ENCODE peak calls at places on chromosomes 5 and 9, in six cellular contexts. Z is aorta; H is CD8-positive, alpha-beta memory T cell; K is tibial nerve; P is uterus; B is heart right ventricle. U is an unnamed sample.

GRCh38 chr9:16262467-16263261 is 607.8 kb downstream of the BNC2 start:
- DNase-seq in Z (no peak), H (no peak), K (no peak), P (no peak), B (no peak), U (no peak)

GRCh38 chr9:122849546-122849945 is 21.2 kb upstream of the PDCL start:
- DNase-seq in Z (no peak), H (no peak), K (no peak), P (no peak), B (no peak), U (no peak)

GRCh38 chr9:79788662-79789061 is 216.9 kb downstream of the TLE4 start:
- DNase-seq in Z (no peak), H (no peak), K (no peak), P (no peak), B (no peak), U (no peak)

GRCh38 chr5:151617383-151617840 is 26.3 kb upstream of the FAT2 start:
- DNase-seq in Z (no peak), H (no peak), K (no peak), P (no peak), B (no peak), U (no peak)

GRCh38 chr5:157222506-157223230 is 42.0 kb downstream of the ITK start:
- DNase-seq in Z (no peak), H (peak; percentile 65), K (no peak), P (no peak), B (no peak), U (peak; percentile 56)

GRCh38 chr9:121326130-121326838 is 43.8 kb downstream of the STOM start:
- DNase-seq in Z (peak; percentile 96), H (no peak), K (peak; percentile 96), P (peak; percentile 93), B (peak; percentile 94), U (no peak)

GRCh38 chr9:128689293-128689770 is 310 bp downstream of the SET start:
- DNase-seq in Z (peak; percentile 76), H (peak; percentile 76), K (no peak), P (peak; percentile 64), B (peak; percentile 55), U (no peak)

GRCh38 chr5:100694100-100694499 is 158.9 kb downstream of the FAM174A start:
- DNase-seq in Z (no peak), H (no peak), K (no peak), P (no peak), B (no peak), U (no peak)

GRCh38 chr9:125655074-125655633 is 51.9 kb downstream of the MAPKAP1 start:
- DNase-seq in Z (no peak), H (no peak), K (no peak), P (no peak), B (no peak), U (no peak)

GRCh38 chr9:97766092-97766491 is 69.0 kb upstream of the XPA start:
- DNase-seq in Z (no peak), H (no peak), K (no peak), P (no peak), B (no peak), U (no peak)

GRCh38 chr5:137621861-137622823 is 113.7 kb downstream of the KLHL3 start:
- DNase-seq in Z (peak; percentile 86), H (no peak), K (no peak), P (no peak), B (peak; percentile 77), U (no peak)

GRCh38 chr9:6759114-6759977 is 1.6 kb downstream of the KDM4C start:
- DNase-seq in Z (no peak), H (peak; percentile 59), K (peak; percentile 13), P (no peak), B (no peak), U (peak; percentile 73)

GRCh38 chr5:136011427-136012001 is 17.3 kb upstream of the TGFBI start:
- DNase-seq in Z (no peak), H (no peak), K (no peak), P (no peak), B (no peak), U (no peak)

GRCh38 chr5:37900692-37901091 is 60.9 kb upstream of the GDNF start:
- DNase-seq in Z (no peak), H (no peak), K (peak; percentile 15), P (peak; percentile 22), B (peak; percentile 69), U (no peak)

GRCh38 chr5:75368391-75368790 is 31.4 kb downstream of the HMGCR start:
- DNase-seq in Z (no peak), H (no peak), K (no peak), P (no peak), B (no peak), U (no peak)

GRCh38 chr5:125326114-125326513 is 579.7 kb upstream of the ZNF608 start:
- DNase-seq in Z (no peak), H (no peak), K (peak; percentile 46), P (peak; percentile 35), B (peak; percentile 48), U (no peak)

GRCh38 chr5:139635606-139636206 is 12.4 kb upstream of the CXXC5 start:
- DNase-seq in Z (peak; percentile 91), H (no peak), K (peak; percentile 76), P (peak; percentile 71), B (peak; percentile 94), U (no peak)

GRCh38 chr9:128551652-128552152 is 685 bp upstream of the SPTAN1 start:
- DNase-seq in Z (no peak), H (no peak), K (no peak), P (no peak), B (no peak), U (no peak)

GRCh38 chr9:71975833-71976232 is 64.4 kb downstream of the C9orf85 start:
- DNase-seq in Z (no peak), H (no peak), K (no peak), P (no peak), B (no peak), U (no peak)

GRCh38 chr5:140882591-140882899 is 621 bp downstream of the PCDHA13 start:
- DNase-seq in Z (no peak), H (no peak), K (peak; percentile 32), P (no peak), B (no peak), U (no peak)

GRCh38 chr5:1143670-1143951 is 31.7 kb upstream of the SLC12A7 start:
- DNase-seq in Z (no peak), H (no peak), K (no peak), P (no peak), B (no peak), U (no peak)
- H3K4me1 ChIP-seq in Z (no peaks in the 10 kb centered on the region), H (no peaks in the 10 kb centered on the region), K (no peaks in the 10 kb centered on the region), P (no peaks in the 10 kb centered on the region), B (peaks cover 38% of the 10 kb centered on the region), U (no peaks in the 10 kb centered on the region)

DNA sequence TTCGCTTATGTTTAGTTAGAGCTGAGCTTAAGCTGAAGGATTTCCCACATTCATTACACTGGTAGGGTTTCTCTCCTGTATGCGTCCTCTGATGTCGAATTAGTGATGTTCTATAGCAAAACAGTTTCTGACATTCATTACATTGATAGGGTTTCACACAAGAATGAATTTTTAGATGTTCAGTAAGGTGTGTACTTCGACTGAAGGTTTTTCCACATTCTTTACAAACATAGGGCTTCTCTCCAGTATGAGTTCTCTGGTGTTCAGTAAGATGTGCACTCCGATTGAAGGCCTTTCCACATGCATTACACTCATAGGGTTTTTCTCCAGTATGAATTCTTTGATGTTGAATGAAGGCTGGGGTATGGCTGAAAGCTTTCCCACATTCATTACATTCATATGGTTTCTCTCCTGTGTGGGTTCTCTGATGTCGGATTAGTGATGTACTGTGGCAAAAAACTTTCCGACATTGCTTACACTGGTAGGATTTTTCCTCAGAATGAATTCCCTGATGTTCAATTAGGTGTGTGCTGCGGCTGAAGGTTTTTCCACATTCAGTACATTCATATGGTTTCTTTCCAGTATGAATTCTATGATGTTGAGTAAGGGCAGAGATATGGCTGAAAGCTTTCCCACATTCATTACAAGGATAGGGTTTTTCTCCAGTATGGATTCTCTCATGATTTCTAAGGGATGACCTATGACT is 14.6 kb downstream of the ZNF883 start:
- DNase-seq in Z (no peak), H (no peak), K (no peak), P (no peak), B (no peak), U (no peak)
- H3K9me3 ChIP-seq in Z (peaks cover 22% of the 10 kb centered on the region), H (peaks cover 33% of the 10 kb centered on the region), K (peaks cover 4% of the 10 kb centered on the region), P (no peaks in the 10 kb centered on the region), B (peaks cover 26% of the 10 kb centered on the region), U (peaks cover 33% of the 10 kb centered on the region)

GRCh38 chr9:89797255-89797654 is 192.4 kb downstream of the GADD45G start:
- DNase-seq in Z (no peak), H (no peak), K (no peak), P (no peak), B (no peak), U (no peak)

GRCh38 chr9:89797970-89798369 is 193.2 kb downstream of the GADD45G start:
- DNase-seq in Z (no peak), H (no peak), K (no peak), P (no peak), B (no peak), U (no peak)

GRCh38 chr9:89799766-89800165 is 195.0 kb downstream of the GADD45G start:
- DNase-seq in Z (no peak), H (no peak), K (no peak), P (no peak), B (no peak), U (no peak)

GRCh38 chr9:89799221-89799620 is 194.4 kb downstream of the GADD45G start:
- DNase-seq in Z (no peak), H (no peak), K (no peak), P (no peak), B (no peak), U (no peak)

DNA sequence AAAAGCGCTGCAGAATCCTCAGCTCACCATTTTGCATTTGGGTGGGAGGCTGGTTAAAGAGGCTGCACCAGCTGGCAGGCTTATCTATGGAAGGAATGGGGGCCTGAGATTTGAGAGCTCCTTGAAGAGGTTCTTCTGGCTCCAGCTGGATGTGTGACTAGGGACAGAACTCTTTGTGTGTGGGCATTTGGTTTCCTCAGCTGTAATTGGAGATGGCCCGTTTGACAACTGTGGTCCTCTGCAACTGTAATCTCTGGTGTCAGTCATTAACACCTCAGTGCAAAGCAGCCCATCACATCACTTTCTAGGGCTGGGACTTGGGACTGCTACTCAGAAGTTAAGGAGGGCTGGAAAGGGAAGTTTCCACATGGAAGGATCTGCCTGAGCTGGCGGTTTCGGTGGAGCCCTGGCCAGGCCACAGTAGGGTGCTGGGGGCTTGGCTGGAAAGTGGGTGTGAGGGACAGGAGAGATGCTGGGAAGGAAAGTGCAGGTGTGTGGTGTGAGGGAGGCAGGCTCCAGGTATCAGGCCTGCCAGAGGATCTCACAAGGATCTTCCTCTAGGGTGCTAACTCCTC is 193.8 kb downstream of the GADD45G start:
- DNase-seq in Z (no peak), H (no peak), K (no peak), P (no peak), B (no peak), U (no peak)
- H3K27ac ChIP-seq in Z (no peak overlapping the region), H (no peak overlapping the region), K (no peak overlapping the region), P (no peak overlapping the region), B (no peak overlapping the region), U (no peak overlapping the region)

GRCh38 chr9:108836771-108837170 is 19.0 kb downstream of the ACTL7B start:
- DNase-seq in Z (no peak), H (no peak), K (no peak), P (no peak), B (no peak), U (no peak)

GRCh38 chr9:108834959-108835696 is 20.7 kb downstream of the ACTL7B start:
- DNase-seq in Z (no peak), H (no peak), K (no peak), P (no peak), B (no peak), U (no peak)

GRCh38 chr9:108836319-108836718 is 19.5 kb downstream of the ACTL7B start:
- DNase-seq in Z (no peak), H (no peak), K (no peak), P (no peak), B (no peak), U (no peak)

GRCh38 chr9:108837530-108837929 is 18.3 kb downstream of the ACTL7B start:
- DNase-seq in Z (no peak), H (no peak), K (no peak), P (no peak), B (no peak), U (no peak)

GRCh38 chr9:108835831-108836230 is 20.0 kb downstream of the ACTL7B start:
- DNase-seq in Z (no peak), H (no peak), K (no peak), P (no peak), B (no peak), U (no peak)
- H3K4me1 ChIP-seq in Z (no peaks in the 10 kb centered on the region), H (no peaks in the 10 kb centered on the region), K (no peaks in the 10 kb centered on the region), P (no peaks in the 10 kb centered on the region), B (peaks cover 7% of the 10 kb centered on the region), U (no peaks in the 10 kb centered on the region)